ENCODE peak calls at places on chromosomes 2 and 18, in four cellular contexts. F is stimulated activated CD4-positive, alpha-beta T cell treated with anti-CD3 and anti-CD28 coated beads, Interleukin-4, amount 100 ng/mL, for 24 hours; M is PC-9; C is SJCRH30. A is an unnamed sample.

GRCh38 chr18:62323483-62324354 is 1.4 kb upstream of the TNFRSF11A start:
- DNase-seq in C (no peak), M (no peak), F (no peak), A (no peak)

GRCh38 chr2:230863442-230864121 is 1.2 kb upstream of the ITM2C start:
- DNase-seq in M (no peak), C (no peak), F (no peak), A (no peak)

GRCh38 chr2:207219036-207219435 is 53.3 kb upstream of the KLF7 start:
- DNase-seq in M (no peak), F (no peak), C (no peak), A (no peak)

GRCh38 chr2:66840321-66841014 is 405.5 kb downstream of the MEIS1 start:
- DNase-seq in F (no peak), M (no peak), C (no peak), A (peak)

GRCh38 chr2:65488527-65488926 is 56.1 kb upstream of the SPRED2 start:
- DNase-seq in F (no peak), C (no peak), M (no peak), A (no peak)

GRCh38 chr2:189116059-189116458 is 63.5 kb downstream of the COL5A2 start:
- DNase-seq in M (no peak), C (no peak), F (no peak), A (no peak)

GRCh38 chr2:72137498-72138010 is 10.1 kb downstream of the CYP26B1 start:
- DNase-seq in C (peak), F (peak), M (peak), A (no peak)

GRCh38 chr2:200703132-200703925 is 108.4 kb upstream of the BZW1 start:
- DNase-seq in C (peak), M (peak), F (peak), A (peak)

GRCh38 chr2:17426708-17427107 is 91.5 kb downstream of the RAD51AP2 start:
- DNase-seq in C (no peak), F (no peak), M (no peak), A (no peak)

GRCh38 chr2:32852821-32853220 is 93.9 kb upstream of the LTBP1 start:
- DNase-seq in M (no peak), C (no peak), F (no peak), A (no peak)

GRCh38 chr2:80852808-80853139 is 548.2 kb upstream of the LRRTM1 start:
- DNase-seq in F (no peak), C (no peak), M (no peak), A (no peak)

GRCh38 chr2:76763276-76763675 is 758.9 kb downstream of the LRRTM4 start:
- DNase-seq in C (no peak), M (no peak), F (no peak), A (no peak)

GRCh38 chr2:94874277-94874997 is 3.2 kb downstream of the TEKT4 start:
- DNase-seq in F (peak), C (peak), M (peak), A (no peak)

GRCh38 chr2:11955314-11955713 is 208.9 kb downstream of the LPIN1 start:
- DNase-seq in C (no peak), M (no peak), F (no peak), A (peak)

GRCh38 chr2:73033766-73034381 is 37.6 kb downstream of the SFXN5 start:
- DNase-seq in C (no peak), F (no peak), M (no peak), A (no peak)

GRCh38 chr2:105344704-105345345 is 7.5 kb downstream of the C2orf49 start:
- DNase-seq in C (no peak), M (peak), F (no peak), A (peak)